ENCODE peak calls at places on chromosomes 16 and 17, in eight cellular contexts. Y, Z, Q, C, W, V, E and P are unnamed samples.

GRCh38 chr16:80015566-80015965 is 415.0 kb upstream of the MAF start:
- DNase-seq in Y (no peak), Z (no peak), Q (no peak), C (no peak), W (no peak), V (no peak), E (no peak), P (no peak)

GRCh38 chr17:73091770-73092517 is 544 bp downstream of the SLC39A11 start:
- DNase-seq in Y (no peak), Z (peak), Q (peak), C (peak), W (peak), V (peak), E (no peak), P (no peak)

GRCh38 chr16:21565816-21566669 is 33.3 kb upstream of the METTL9 start:
- DNase-seq in Y (no peak), Z (no peak), Q (no peak), C (no peak), W (peak), V (no peak), E (no peak), P (no peak)

GRCh38 chr16:88963583-88963982 is 13.4 kb downstream of the CBFA2T3 start:
- DNase-seq in Y (no peak), Z (no peak), Q (no peak), C (no peak), W (no peak), V (no peak), E (no peak), P (no peak)

GRCh38 chr17:71003736-71004135 is 834.4 kb downstream of the KCNJ2 start:
- DNase-seq in Y (no peak), Z (no peak), Q (peak), C (no peak), W (no peak), V (no peak), E (no peak), P (no peak)

GRCh38 chr16:52912565-52913173 is 140.0 kb downstream of the CHD9NB start:
- DNase-seq in Y (peak), Z (peak), Q (peak), C (peak), W (peak), V (peak), E (peak), P (no peak)

GRCh38 chr16:48366165-48367093 is 18.8 kb downstream of the SIAH1 start:
- DNase-seq in Y (peak), Z (peak), Q (peak), C (peak), W (peak), V (peak), E (peak), P (no peak)

GRCh38 chr17:3762922-3763776 is 37.8 kb downstream of the ITGAE start:
- DNase-seq in Y (no peak), Z (no peak), Q (no peak), C (no peak), W (no peak), V (peak), E (peak), P (no peak)

GRCh38 chr17:80192268-80192667 is 22.4 kb downstream of the CARD14 start:
- DNase-seq in Y (no peak), Z (no peak), Q (no peak), C (no peak), W (no peak), V (no peak), E (no peak), P (no peak)

GRCh38 chr17:47994714-47995113 is 23.8 kb downstream of the CDK5RAP3 start:
- DNase-seq in Y (no peak), Z (no peak), Q (no peak), C (no peak), W (no peak), V (no peak), E (no peak), P (no peak)

GRCh38 chr17:31674305-31674704 is 184.7 kb downstream of the COPRS start:
- DNase-seq in Y (no peak), Z (no peak), Q (no peak), C (no peak), W (no peak), V (no peak), E (no peak), P (no peak)

GRCh38 chr17:68054296-68054900 is 18.9 kb downstream of the KPNA2 start:
- DNase-seq in Y (no peak), Z (no peak), Q (no peak), C (no peak), W (peak), V (no peak), E (no peak), P (no peak)

GRCh38 chr16:50671644-50672260 is 9.4 kb downstream of the SNX20 start:
- DNase-seq in Y (peak), Z (peak), Q (peak), C (no peak), W (no peak), V (peak), E (peak), P (no peak)

GRCh38 chr16:2468725-2469398 is 2.2 kb upstream of the NTN3 start:
- DNase-seq in Y (peak), Z (peak), Q (peak), C (no peak), W (no peak), V (peak), E (peak), P (no peak)

GRCh38 chr17:75024686-75025397 is 12.4 kb downstream of the MRPL58 start:
- DNase-seq in Y (no peak), Z (no peak), Q (no peak), C (no peak), W (no peak), V (no peak), E (no peak), P (no peak)

GRCh38 chr16:700684-701584 is 4.7 kb downstream of the FBXL16 start:
- DNase-seq in Y (no peak), Z (peak), Q (peak), C (peak), W (no peak), V (peak), E (peak), P (no peak)

GRCh38 chr16:31380201-31380600 is 12.9 kb upstream of the ITGAD start:
- DNase-seq in Y (no peak), Z (no peak), Q (no peak), C (no peak), W (no peak), V (no peak), E (no peak), P (no peak)

GRCh38 chr16:31377210-31377903 is 15.8 kb upstream of the ITGAD start:
- DNase-seq in Y (no peak), Z (no peak), Q (no peak), C (no peak), W (no peak), V (no peak), E (no peak), P (no peak)

GRCh38 chr16:31385680-31386079 is 7.5 kb upstream of the ITGAD start:
- DNase-seq in Y (no peak), Z (peak), Q (no peak), C (no peak), W (no peak), V (no peak), E (no peak), P (no peak)

GRCh38 chr16:31386157-31386984 is 6.8 kb upstream of the ITGAD start:
- DNase-seq in Y (no peak), Z (peak), Q (no peak), C (peak), W (no peak), V (no peak), E (peak), P (no peak)

DNA sequence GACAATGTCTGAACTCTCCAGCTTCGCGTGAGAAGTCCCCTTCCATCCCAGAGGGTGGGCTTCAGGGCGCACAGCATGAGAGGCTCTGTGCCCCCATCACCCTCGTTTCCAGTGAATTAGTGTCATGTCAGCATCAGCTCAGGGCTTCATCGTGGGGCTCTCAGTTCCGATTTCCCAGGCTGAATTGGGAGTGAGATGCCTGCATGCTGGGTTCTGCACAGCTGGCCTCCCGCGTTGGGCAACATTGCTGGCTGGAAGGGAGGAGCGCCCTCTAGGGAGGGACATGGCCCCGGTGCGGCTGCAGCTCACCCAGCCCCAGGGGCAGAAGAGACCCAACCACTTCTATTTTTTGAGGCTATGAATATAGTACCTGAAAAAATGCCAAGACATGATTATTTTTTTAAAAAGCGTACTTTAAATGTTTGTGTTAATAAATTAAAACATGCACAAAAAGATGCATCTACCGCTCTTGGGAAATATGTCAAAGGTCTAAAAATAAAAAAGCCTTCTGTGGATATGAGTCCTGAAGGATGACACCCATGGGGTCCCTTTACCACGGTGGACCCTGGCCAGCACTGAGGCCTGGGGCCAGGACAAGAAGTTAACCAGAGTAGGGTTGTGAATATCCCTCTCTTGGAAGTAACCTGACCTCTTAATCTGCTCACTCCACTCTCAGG is 10.5 kb upstream of the ITGAD start:
- DNase-seq in Y (peak), Z (peak), Q (peak), C (peak), W (peak), V (peak), E (peak), P (no peak)
- TF ChIP-seq CTCF in Y (peak), Z (peak), Q (peak), C (peak), W (no peak), V (peak), E (peak), P (no peak)

DNA sequence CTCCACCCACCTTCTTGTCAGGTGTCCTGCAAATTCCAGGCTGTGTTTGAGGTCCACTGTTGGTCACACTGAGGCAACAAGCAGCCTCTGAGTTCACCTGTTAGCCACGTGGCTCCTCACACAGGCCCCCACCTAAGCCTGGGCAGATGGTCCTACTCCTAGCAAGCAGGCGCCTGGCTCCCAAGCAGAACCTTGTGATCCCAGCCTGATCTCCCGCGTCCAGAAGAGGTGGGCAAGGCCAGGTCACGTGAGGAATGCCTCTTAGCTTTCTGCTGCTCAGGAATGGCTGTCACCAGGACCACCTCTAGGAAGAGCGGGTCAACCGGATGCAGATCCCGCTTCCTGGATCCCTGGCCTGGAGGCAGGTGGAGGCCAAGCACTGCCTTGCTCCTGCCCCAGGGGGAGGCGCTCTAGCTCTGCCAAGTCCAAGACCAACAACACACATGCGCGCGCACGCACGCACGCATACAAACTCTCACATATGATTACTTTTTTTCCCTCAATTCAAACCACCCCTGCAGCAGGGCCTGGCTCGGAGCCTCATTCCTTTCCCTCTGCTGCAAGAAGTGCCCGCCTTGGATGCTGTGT is 9.5 kb downstream of the CYB561 start:
- DNase-seq in Y (peak), Z (no peak), Q (peak), C (no peak), W (no peak), V (no peak), E (no peak), P (no peak)
- TF ChIP-seq CTCF in Y (peak), Z (no peak), Q (no peak), C (peak), W (no peak), V (no peak), E (peak), P (no peak)

GRCh38 chr17:76584427-76585047 is 1.1 kb downstream of the ST6GALNAC2 start:
- DNase-seq in Y (peak), Z (no peak), Q (peak), C (no peak), W (no peak), V (peak), E (no peak), P (no peak)

GRCh38 chr17:76585048-76585648 is 512 bp downstream of the ST6GALNAC2 start:
- DNase-seq in Y (no peak), Z (no peak), Q (peak), C (peak), W (no peak), V (peak), E (no peak), P (no peak)

GRCh38 chr17:76588182-76588581 is 2.5 kb upstream of the ST6GALNAC2 start:
- DNase-seq in Y (no peak), Z (no peak), Q (no peak), C (no peak), W (peak), V (peak), E (no peak), P (no peak)

GRCh38 chr17:76586741-76587487 is 1.3 kb upstream of the ST6GALNAC2 start:
- DNase-seq in Y (peak), Z (no peak), Q (peak), C (peak), W (no peak), V (peak), E (peak), P (no peak)

GRCh38 chr17:76585649-76586593 is at the start of gene ST6GALNAC2:
- DNase-seq in Y (peak), Z (peak), Q (peak), C (peak), W (peak), V (peak), E (no peak), P (no peak)
- TF ChIP-seq CTCF in Y (peak), Z (no peak), Q (no peak), C (peak), W (peak), V (peak), E (peak), P (no peak)

GRCh38 chr16:67101683-67102082 is 8.1 kb upstream of the PHAF1 start:
- DNase-seq in Y (no peak), Z (no peak), Q (no peak), C (no peak), W (no peak), V (no peak), E (no peak), P (no peak)

GRCh38 chr16:67104061-67104460 is 5.7 kb upstream of the PHAF1 start:
- DNase-seq in Y (peak), Z (peak), Q (peak), C (peak), W (no peak), V (no peak), E (no peak), P (no peak)

GRCh38 chr16:67098599-67098998 is 11.1 kb upstream of the PHAF1 start:
- DNase-seq in Y (peak), Z (no peak), Q (no peak), C (no peak), W (no peak), V (no peak), E (no peak), P (no peak)

GRCh38 chr16:67101301-67101675 is 8.5 kb upstream of the PHAF1 start:
- DNase-seq in Y (no peak), Z (no peak), Q (no peak), C (no peak), W (no peak), V (no peak), E (no peak), P (no peak)

DNA sequence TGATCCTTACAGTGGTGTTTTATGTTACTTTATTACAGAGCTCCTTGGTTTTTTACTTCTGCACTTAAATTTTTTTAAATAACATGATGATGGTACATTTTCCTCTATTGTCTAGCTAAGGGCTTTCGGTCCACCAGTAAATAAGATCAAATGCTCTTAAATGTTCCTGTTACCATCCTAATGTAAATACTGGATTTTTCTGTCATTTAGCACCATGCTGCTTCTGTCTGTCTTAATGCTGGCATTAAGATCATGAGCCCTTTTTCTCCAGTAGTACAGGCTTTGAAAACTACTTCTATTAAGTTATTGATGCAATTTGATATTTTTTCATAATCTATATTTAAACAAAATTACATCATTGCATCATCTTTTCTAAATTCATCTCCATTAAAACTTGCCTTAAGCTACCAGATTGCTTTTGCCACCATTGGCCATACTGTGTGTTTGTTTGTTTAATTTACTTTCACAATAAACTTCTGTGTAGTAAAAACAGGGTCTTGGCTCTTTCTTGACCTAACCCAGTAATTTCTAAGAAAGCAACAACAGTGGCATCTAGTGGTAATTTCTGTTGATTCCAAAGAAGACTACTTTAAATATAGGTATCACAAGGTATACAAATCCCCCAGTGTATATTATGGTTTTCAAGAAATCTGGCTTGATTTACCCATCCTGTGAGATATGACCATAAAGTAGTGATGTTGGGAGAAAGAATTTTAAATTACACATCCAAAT is 9.0 kb upstream of the PHAF1 start:
- DNase-seq in Y (peak), Z (peak), Q (no peak), C (no peak), W (no peak), V (peak), E (peak), P (no peak)
- TF ChIP-seq CTCF in Y (peak), Z (no peak), Q (no peak), C (peak), W (peak), V (peak), E (peak), P (no peak)

GRCh38 chr16:90002759-90003158 is 16.5 kb downstream of the DBNDD1 start:
- DNase-seq in Y (no peak), Z (no peak), Q (no peak), C (no peak), W (no peak), V (no peak), E (no peak), P (no peak)

GRCh38 chr16:90000733-90001427 is 18.4 kb downstream of the DBNDD1 start:
- DNase-seq in Y (no peak), Z (no peak), Q (no peak), C (no peak), W (no peak), V (no peak), E (no peak), P (no peak)

GRCh38 chr16:90001761-90002503 is 17.3 kb downstream of the DBNDD1 start:
- DNase-seq in Y (peak), Z (no peak), Q (no peak), C (no peak), W (no peak), V (no peak), E (no peak), P (no peak)

GRCh38 chr16:89996178-89996489 is 23.1 kb downstream of the DBNDD1 start:
- DNase-seq in Y (no peak), Z (no peak), Q (no peak), C (no peak), W (no peak), V (no peak), E (no peak), P (no peak)

DNA sequence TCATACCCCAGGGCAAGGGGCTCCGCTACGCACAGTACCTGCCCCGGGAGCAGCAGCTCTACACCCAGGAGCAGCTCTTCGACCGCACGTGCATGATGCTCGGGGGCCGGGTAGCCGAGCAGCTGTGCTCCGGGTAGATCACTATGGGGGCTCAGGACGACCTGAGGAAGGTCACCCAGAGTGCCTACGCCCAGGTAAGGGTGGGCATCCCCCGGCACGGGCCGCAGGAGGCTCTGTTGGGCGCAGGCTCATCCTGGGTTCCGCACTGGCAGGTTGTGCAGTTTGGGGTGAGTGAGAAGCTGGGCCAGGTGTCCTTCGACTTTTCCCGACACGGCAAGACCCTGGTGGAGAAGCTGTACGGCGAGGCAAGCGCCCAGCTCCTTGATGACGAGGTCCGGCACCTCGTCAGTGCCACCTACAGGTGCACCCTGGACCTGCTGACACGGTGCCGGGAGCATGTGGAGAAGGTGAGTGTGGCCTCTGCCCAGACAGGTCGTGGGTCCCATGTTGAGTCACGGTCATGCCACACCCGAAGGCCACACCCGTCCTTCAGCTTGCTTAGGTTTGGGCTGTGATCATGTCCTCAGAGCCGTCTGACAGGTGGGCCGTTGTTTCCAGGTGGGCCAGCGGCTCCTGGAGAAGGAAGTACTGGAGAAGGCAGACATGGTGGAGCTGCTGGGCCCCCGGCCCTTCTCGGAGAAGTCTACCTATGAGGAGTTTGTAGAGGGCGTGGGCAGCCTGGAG is 19.3 kb downstream of the DBNDD1 start:
- DNase-seq in Y (no peak), Z (no peak), Q (no peak), C (no peak), W (no peak), V (no peak), E (no peak), P (no peak)
- TF ChIP-seq CTCF in Y (no peak), Z (no peak), Q (no peak), C (no peak), W (no peak), V (no peak), E (peak), P (no peak)

DNA sequence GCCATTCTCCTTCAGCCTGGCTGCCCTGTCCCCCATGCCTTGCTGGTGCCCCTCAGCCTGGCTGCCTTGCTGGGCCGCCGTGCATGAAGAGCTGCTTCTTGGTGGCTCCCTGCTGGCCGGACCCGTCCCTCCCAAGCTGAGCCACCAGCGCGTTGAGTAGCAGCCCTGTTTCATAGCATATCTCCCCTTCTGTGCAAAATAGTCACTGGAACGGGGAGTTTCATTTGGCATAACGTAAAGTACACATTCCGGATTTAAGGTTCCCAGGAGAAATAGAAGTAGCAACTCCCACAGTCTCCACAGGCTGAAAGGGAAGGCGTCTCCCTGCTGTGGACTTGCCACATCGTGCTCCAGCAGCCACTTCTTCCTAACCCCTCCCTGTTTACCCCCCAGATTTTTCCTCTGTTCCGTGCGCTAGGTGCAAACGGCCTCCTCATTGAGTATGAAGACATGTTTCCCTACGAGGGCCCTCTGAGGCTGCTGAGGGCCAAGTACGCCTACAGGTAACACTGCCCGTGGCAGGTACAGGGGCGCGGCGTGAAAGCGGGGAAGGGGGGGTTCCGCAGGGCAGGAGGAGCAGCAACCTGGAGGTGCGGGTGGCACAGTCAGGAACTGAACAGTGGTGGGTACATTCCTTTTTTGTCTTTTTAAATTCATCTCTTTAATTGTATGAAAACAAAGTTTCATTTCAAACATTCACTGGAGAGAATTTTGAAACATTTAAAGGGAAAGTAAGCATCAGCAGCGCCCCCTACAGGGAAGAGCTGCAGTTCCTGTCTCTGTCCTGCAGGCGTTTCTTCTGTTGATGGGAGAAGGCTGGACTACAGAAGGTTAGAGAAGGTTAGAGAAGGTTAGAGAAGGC is 5.8 kb upstream of the OGFOD3 start:
- DNase-seq in Y (peak), Z (peak), Q (peak), C (peak), W (peak), V (peak), E (peak), P (no peak)
- TF ChIP-seq CTCF in Y (peak), Z (peak), Q (peak), C (peak), W (peak), V (peak), E (peak), P (no peak)